ENCODE peak calls at places on chromosomes 7 and 10, in four cellular contexts. G, Z, Q and K are unnamed samples.

GRCh38 chr7:95972554-95972953 is 200.2 kb downstream of the DYNC1I1 start:
- DNase-seq in G (no peak), Q (no peak), Z (no peak), K (no peak)

GRCh38 chr10:87721781-87722180 is 62.1 kb downstream of the PAPSS2 start:
- DNase-seq in Q (no peak), Z (no peak), G (no peak), K (no peak)

GRCh38 chr7:154770962-154771361 is 232.0 kb downstream of the PAXIP1 start:
- DNase-seq in Z (no peak), Q (no peak), G (no peak), K (no peak)

GRCh38 chr7:80614911-80615310 is 23.5 kb upstream of the CD36 start:
- DNase-seq in G (no peak), Z (no peak), Q (no peak), K (no peak)

GRCh38 chr7:29400435-29400834 is 163.2 kb upstream of the PRR15 start:
- DNase-seq in Q (no peak), G (no peak), Z (no peak), K (no peak)

GRCh38 chr10:79027147-79028055 is 41.4 kb upstream of the ZMIZ1 start:
- DNase-seq in Z (peak; percentile 40), G (no peak), Q (no peak), K (peak; percentile 47)

GRCh38 chr10:32073676-32074075 is 17.5 kb upstream of the KIF5B start:
- DNase-seq in Z (no peak), G (no peak), Q (no peak), K (no peak)

GRCh38 chr7:42069625-42070024 is 167.4 kb downstream of the GLI3 start:
- DNase-seq in Z (no peak), G (no peak), Q (no peak), K (no peak)

GRCh38 chr7:102318482-102318971 is 31.9 kb downstream of the SH2B2 start:
- DNase-seq in Z (no peak), Q (no peak), G (no peak), K (no peak)

GRCh38 chr10:48935141-48935540 is 4.5 kb downstream of the LRRC18 start:
- DNase-seq in G (no peak), Q (no peak), Z (no peak), K (no peak)

GRCh38 chr7:27192546-27193334 is 7.2 kb downstream of the HOXA13 start:
- DNase-seq in Q (peak; percentile 63), Z (no peak), G (no peak), K (no peak)

GRCh38 chr10:45373003-45373782 is 823 bp upstream of the ALOX5 start:
- DNase-seq in G (no peak), Z (no peak), Q (peak; percentile 46), K (peak; percentile 62)

GRCh38 chr7:7944619-7945282 is 23.8 kb upstream of the GLCCI1 start:
- DNase-seq in Q (peak; percentile 69), G (no peak), Z (peak; percentile 15), K (no peak)

GRCh38 chr10:35423505-35424306 is 87.4 kb downstream of the CCNY start:
- DNase-seq in Q (no peak), G (no peak), Z (no peak), K (no peak)

GRCh38 chr10:114304566-114305421 is 65.7 kb downstream of the VWA2 start:
- DNase-seq in Q (peak; percentile 62), G (peak; percentile 40), Z (peak; percentile 62), K (no peak)

GRCh38 chr10:58064714-58065528 is 202.8 kb downstream of the IPMK start:
- DNase-seq in G (no peak), Z (no peak), Q (no peak), K (no peak)

GRCh38 chr10:21372651-21373410 is 152.7 kb downstream of the SKIDA1 start:
- DNase-seq in Z (no peak), G (peak; percentile 25), Q (peak; percentile 58), K (peak; percentile 50)
- H3K4me3 ChIP-seq in Z (no peak overlapping the region), G (peak overlapping the region; percentile 35), Q (no peak overlapping the region), K (no peak overlapping the region)

GRCh38 chr10:370222-370825 is 235.1 kb downstream of the ZMYND11 start:
- DNase-seq in Z (no peak), Q (no peak), G (no peak), K (no peak)
- H3K4me1 ChIP-seq in Z (no peaks in the 10 kb centered on the region), Q (peaks cover 13% of the 10 kb centered on the region), G (peaks cover 38% of the 10 kb centered on the region), K (no peaks in the 10 kb centered on the region)

GRCh38 chr7:158740013-158740656 is 35.5 kb upstream of the NCAPG2 start:
- DNase-seq in Q (peak; percentile 17), G (no peak), Z (no peak), K (no peak)

GRCh38 chr7:158740657-158741293 is 36.2 kb upstream of the NCAPG2 start:
- DNase-seq in Q (no peak), G (no peak), Z (no peak), K (no peak)

GRCh38 chr7:158743219-158743618 is 38.6 kb upstream of the NCAPG2 start:
- DNase-seq in Q (no peak), G (no peak), Z (no peak), K (no peak)

GRCh38 chr7:158742065-158742821 is 37.6 kb upstream of the NCAPG2 start:
- DNase-seq in Q (no peak), G (no peak), Z (no peak), K (no peak)

GRCh38 chr7:158741294-158741666 is 36.7 kb upstream of the NCAPG2 start:
- DNase-seq in G (no peak), Z (no peak), Q (no peak), K (no peak)
- H3K27ac ChIP-seq in G (no peak overlapping the region), Z (no peak overlapping the region), Q (peak overlapping the region; percentile 45), K (no peak overlapping the region)

GRCh38 chr10:112094984-112095383 is 88.6 kb downstream of the GPAM start:
- DNase-seq in Q (no peak), Z (no peak), G (no peak), K (no peak)
- H3K4me3 ChIP-seq in Q (no peak overlapping the region), Z (no peak overlapping the region), G (no peak overlapping the region), K (no peak overlapping the region)

DNA sequence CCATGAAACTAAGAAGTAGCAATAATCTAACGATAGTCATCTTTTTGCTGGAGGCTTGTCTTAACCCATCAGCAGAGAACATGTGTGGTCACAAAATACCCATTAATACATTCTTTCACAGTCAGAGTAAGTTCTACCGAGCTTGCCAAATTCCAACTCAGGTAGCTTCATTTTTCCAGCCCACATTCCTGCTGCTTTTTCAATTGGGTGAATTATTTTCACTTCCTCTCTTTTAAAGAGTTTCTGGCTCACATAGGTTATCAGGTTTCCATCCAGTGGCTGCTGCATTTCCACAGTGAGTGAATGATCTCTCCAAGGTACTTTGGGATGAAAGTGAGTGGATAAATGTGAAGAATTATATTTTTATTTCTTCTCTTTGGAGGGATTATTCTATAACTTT is 233.1 kb downstream of the SEMA3E start:
- DNase-seq in Z (no peak), G (no peak), Q (no peak), K (no peak)
- H3K4me1 ChIP-seq in Z (no peaks in the 10 kb centered on the region), G (no peaks in the 10 kb centered on the region), Q (no peaks in the 10 kb centered on the region), K (no peaks in the 10 kb centered on the region)